ENCODE peak calls at places on chromosomes 11 and 22, in seven cellular contexts. One of them, this sample, is unnamed.

GRCh38 chr11:96228472-96228871 is 114.5 kb downstream of the MAML2 start:
- DNase-seq in uterus: peak; percentile 67
- DNase-seq in cardiac muscle cell: peak; percentile 96
- DNase-seq in naive thymus-derived CD4-positive, alpha-beta T cell: no peak
- DNase-seq in fibroblast of lung: peak; percentile 93
- DNase-seq in mesenchymal stem cell: peak; percentile 95
- DNase-seq in pancreas: no peak
- DNase-seq in this sample: peak; percentile 79

GRCh38 chr11:2999464-2999998 is 7.4 kb upstream of the NAP1L4 start:
- DNase-seq in naive thymus-derived CD4-positive, alpha-beta T cell: no peak
- DNase-seq in pancreas: peak; percentile 28
- DNase-seq in fibroblast of lung: no peak
- DNase-seq in mesenchymal stem cell: no peak
- DNase-seq in uterus: no peak
- DNase-seq in cardiac muscle cell: no peak
- DNase-seq in this sample: no peak

GRCh38 chr11:19389787-19390303 is 149.1 kb upstream of the E2F8 start:
- DNase-seq in cardiac muscle cell: no peak
- DNase-seq in uterus: no peak
- DNase-seq in pancreas: no peak
- DNase-seq in mesenchymal stem cell: peak; percentile 65
- DNase-seq in fibroblast of lung: peak; percentile 85
- DNase-seq in naive thymus-derived CD4-positive, alpha-beta T cell: no peak
- DNase-seq in this sample: no peak

GRCh38 chr11:71249301-71249700 is 3.1 kb downstream of the SHANK2 start:
- DNase-seq in uterus: no peak
- DNase-seq in mesenchymal stem cell: no peak
- DNase-seq in pancreas: peak; percentile 32
- DNase-seq in fibroblast of lung: no peak
- DNase-seq in cardiac muscle cell: no peak
- DNase-seq in naive thymus-derived CD4-positive, alpha-beta T cell: no peak
- DNase-seq in this sample: no peak

GRCh38 chr11:121582296-121582695 is 129.5 kb upstream of the SORL1-AS1 start:
- DNase-seq in mesenchymal stem cell: peak; percentile 36
- DNase-seq in fibroblast of lung: no peak
- DNase-seq in naive thymus-derived CD4-positive, alpha-beta T cell: no peak
- DNase-seq in pancreas: no peak
- DNase-seq in cardiac muscle cell: no peak
- DNase-seq in uterus: no peak
- DNase-seq in this sample: no peak

GRCh38 chr22:26502688-26503561 is 9.3 kb downstream of the TFIP11 start:
- DNase-seq in cardiac muscle cell: peak; percentile 60
- DNase-seq in uterus: no peak
- DNase-seq in mesenchymal stem cell: peak; percentile 68
- DNase-seq in fibroblast of lung: peak; percentile 57
- DNase-seq in naive thymus-derived CD4-positive, alpha-beta T cell: peak; percentile 41
- DNase-seq in pancreas: no peak
- DNase-seq in this sample: peak; percentile 63

GRCh38 chr22:38834991-38835390 is 8.8 kb downstream of the NPTXR start:
- DNase-seq in mesenchymal stem cell: no peak
- DNase-seq in cardiac muscle cell: no peak
- DNase-seq in fibroblast of lung: no peak
- DNase-seq in pancreas: no peak
- DNase-seq in naive thymus-derived CD4-positive, alpha-beta T cell: no peak
- DNase-seq in uterus: no peak
- DNase-seq in this sample: no peak

GRCh38 chr22:23212061-23213030 is 32.0 kb downstream of the BCR start:
- DNase-seq in fibroblast of lung: no peak
- DNase-seq in pancreas: peak; percentile 30
- DNase-seq in cardiac muscle cell: no peak
- DNase-seq in mesenchymal stem cell: no peak
- DNase-seq in uterus: no peak
- DNase-seq in naive thymus-derived CD4-positive, alpha-beta T cell: no peak
- DNase-seq in this sample: peak; percentile 12

GRCh38 chr22:17201285-17201945 is 17.8 kb downstream of the ADA2 start:
- DNase-seq in pancreas: no peak
- DNase-seq in cardiac muscle cell: peak; percentile 44
- DNase-seq in mesenchymal stem cell: peak; percentile 9
- DNase-seq in fibroblast of lung: peak; percentile 47
- DNase-seq in uterus: no peak
- DNase-seq in naive thymus-derived CD4-positive, alpha-beta T cell: no peak
- DNase-seq in this sample: no peak
- H3K27ac ChIP-seq in pancreas: no peak overlapping the region
- H3K27ac ChIP-seq in cardiac muscle cell: no peak overlapping the region
- H3K27ac ChIP-seq in mesenchymal stem cell: no peak overlapping the region
- H3K27ac ChIP-seq in fibroblast of lung: no peak overlapping the region
- H3K27ac ChIP-seq in uterus: no peak overlapping the region
- H3K27ac ChIP-seq in naive thymus-derived CD4-positive, alpha-beta T cell: no peak overlapping the region
- H3K27ac ChIP-seq in this sample: no peak overlapping the region

DNA sequence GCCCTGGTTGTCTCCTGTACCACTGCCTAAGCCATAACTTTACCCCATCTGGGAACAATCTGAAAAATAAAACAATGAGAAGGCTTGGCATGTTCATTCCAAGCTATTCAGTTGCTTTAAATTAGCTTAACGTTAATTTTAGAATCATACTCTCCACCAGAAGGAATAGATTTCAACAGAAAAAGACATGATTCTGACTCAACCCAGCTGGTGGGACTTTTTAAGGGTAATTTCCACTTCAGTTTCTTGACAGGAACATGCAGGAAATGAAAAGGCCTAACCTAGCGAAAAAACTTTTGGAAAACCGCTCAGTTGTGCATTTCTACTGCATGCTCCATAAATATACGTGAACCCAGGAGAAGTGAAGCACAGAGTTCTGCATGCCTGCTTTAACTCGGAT is 7.9 kb downstream of the SF3A1 start:
- DNase-seq in uterus: no peak
- DNase-seq in mesenchymal stem cell: no peak
- DNase-seq in naive thymus-derived CD4-positive, alpha-beta T cell: no peak
- DNase-seq in pancreas: no peak
- DNase-seq in cardiac muscle cell: no peak
- DNase-seq in fibroblast of lung: peak; percentile 42
- DNase-seq in this sample: no peak
- H3K27me3 ChIP-seq in uterus: no peaks in the 10 kb centered on the region
- H3K27me3 ChIP-seq in mesenchymal stem cell: no peaks in the 10 kb centered on the region
- H3K27me3 ChIP-seq in naive thymus-derived CD4-positive, alpha-beta T cell: no peaks in the 10 kb centered on the region
- H3K27me3 ChIP-seq in pancreas: no peaks in the 10 kb centered on the region
- H3K27me3 ChIP-seq in cardiac muscle cell: no peaks in the 10 kb centered on the region
- H3K27me3 ChIP-seq in fibroblast of lung: no peaks in the 10 kb centered on the region
- H3K27me3 ChIP-seq in this sample: no peaks in the 10 kb centered on the region

GRCh38 chr11:124829986-124830385 is 29.8 kb upstream of the MSANTD2 start:
- DNase-seq in pancreas: no peak
- DNase-seq in naive thymus-derived CD4-positive, alpha-beta T cell: no peak
- DNase-seq in cardiac muscle cell: peak; percentile 55
- DNase-seq in fibroblast of lung: peak; percentile 30
- DNase-seq in mesenchymal stem cell: no peak
- DNase-seq in uterus: no peak
- DNase-seq in this sample: no peak

GRCh38 chr11:124830749-124831148 is 30.5 kb upstream of the MSANTD2 start:
- DNase-seq in naive thymus-derived CD4-positive, alpha-beta T cell: no peak
- DNase-seq in mesenchymal stem cell: no peak
- DNase-seq in cardiac muscle cell: no peak
- DNase-seq in uterus: no peak
- DNase-seq in fibroblast of lung: no peak
- DNase-seq in pancreas: no peak
- DNase-seq in this sample: no peak

GRCh38 chr11:124823512-124824376 is 23.5 kb upstream of the MSANTD2 start:
- DNase-seq in uterus: no peak
- DNase-seq in pancreas: no peak
- DNase-seq in fibroblast of lung: peak; percentile 17
- DNase-seq in mesenchymal stem cell: peak; percentile 49
- DNase-seq in naive thymus-derived CD4-positive, alpha-beta T cell: no peak
- DNase-seq in cardiac muscle cell: no peak
- DNase-seq in this sample: no peak

GRCh38 chr11:124825876-124826275 is 25.7 kb upstream of the MSANTD2 start:
- DNase-seq in mesenchymal stem cell: no peak
- DNase-seq in uterus: no peak
- DNase-seq in fibroblast of lung: no peak
- DNase-seq in pancreas: no peak
- DNase-seq in naive thymus-derived CD4-positive, alpha-beta T cell: no peak
- DNase-seq in cardiac muscle cell: no peak
- DNase-seq in this sample: no peak
- H3K4me1 ChIP-seq in mesenchymal stem cell: no peaks in the 10 kb centered on the region
- H3K4me1 ChIP-seq in uterus: no peaks in the 10 kb centered on the region
- H3K4me1 ChIP-seq in fibroblast of lung: no peaks in the 10 kb centered on the region
- H3K4me1 ChIP-seq in pancreas: no peaks in the 10 kb centered on the region
- H3K4me1 ChIP-seq in naive thymus-derived CD4-positive, alpha-beta T cell: no peaks in the 10 kb centered on the region
- H3K4me1 ChIP-seq in cardiac muscle cell: no peaks in the 10 kb centered on the region
- H3K4me1 ChIP-seq in this sample: no peaks in the 10 kb centered on the region

GRCh38 chr11:10746871-10747270 is 4.2 kb upstream of the CTR9 start:
- DNase-seq in uterus: no peak
- DNase-seq in mesenchymal stem cell: no peak
- DNase-seq in fibroblast of lung: no peak
- DNase-seq in pancreas: no peak
- DNase-seq in cardiac muscle cell: no peak
- DNase-seq in naive thymus-derived CD4-positive, alpha-beta T cell: no peak
- DNase-seq in this sample: no peak

GRCh38 chr11:10743354-10744035 is 7.6 kb upstream of the CTR9 start:
- DNase-seq in fibroblast of lung: no peak
- DNase-seq in cardiac muscle cell: no peak
- DNase-seq in naive thymus-derived CD4-positive, alpha-beta T cell: no peak
- DNase-seq in uterus: no peak
- DNase-seq in pancreas: no peak
- DNase-seq in mesenchymal stem cell: no peak
- DNase-seq in this sample: no peak

GRCh38 chr11:10747733-10748132 is 3.3 kb upstream of the CTR9 start:
- DNase-seq in cardiac muscle cell: no peak
- DNase-seq in fibroblast of lung: no peak
- DNase-seq in uterus: no peak
- DNase-seq in mesenchymal stem cell: no peak
- DNase-seq in pancreas: no peak
- DNase-seq in naive thymus-derived CD4-positive, alpha-beta T cell: no peak
- DNase-seq in this sample: no peak

GRCh38 chr11:10744206-10744605 is 6.8 kb upstream of the CTR9 start:
- DNase-seq in cardiac muscle cell: no peak
- DNase-seq in uterus: no peak
- DNase-seq in fibroblast of lung: no peak
- DNase-seq in pancreas: no peak
- DNase-seq in naive thymus-derived CD4-positive, alpha-beta T cell: no peak
- DNase-seq in mesenchymal stem cell: no peak
- DNase-seq in this sample: no peak

GRCh38 chr11:10742460-10743208 is 8.4 kb upstream of the CTR9 start:
- DNase-seq in fibroblast of lung: peak; percentile 77
- DNase-seq in mesenchymal stem cell: peak; percentile 72
- DNase-seq in pancreas: no peak
- DNase-seq in naive thymus-derived CD4-positive, alpha-beta T cell: peak; percentile 47
- DNase-seq in cardiac muscle cell: peak; percentile 33
- DNase-seq in uterus: peak; percentile 33
- DNase-seq in this sample: no peak
- H3K27ac ChIP-seq in fibroblast of lung: no peak overlapping the region
- H3K27ac ChIP-seq in mesenchymal stem cell: no peak overlapping the region
- H3K27ac ChIP-seq in pancreas: no peak overlapping the region
- H3K27ac ChIP-seq in naive thymus-derived CD4-positive, alpha-beta T cell: no peak overlapping the region
- H3K27ac ChIP-seq in cardiac muscle cell: no peak overlapping the region
- H3K27ac ChIP-seq in uterus: peak overlapping the region; percentile 74
- H3K27ac ChIP-seq in this sample: no peak overlapping the region

GRCh38 chr22:30275625-30276024 is 9.0 kb upstream of the OSM start:
- DNase-seq in mesenchymal stem cell: no peak
- DNase-seq in cardiac muscle cell: no peak
- DNase-seq in uterus: no peak
- DNase-seq in naive thymus-derived CD4-positive, alpha-beta T cell: peak; percentile 49
- DNase-seq in pancreas: no peak
- DNase-seq in fibroblast of lung: no peak
- DNase-seq in this sample: no peak

GRCh38 chr22:30273196-30273595 is 6.5 kb upstream of the OSM start:
- DNase-seq in fibroblast of lung: no peak
- DNase-seq in uterus: no peak
- DNase-seq in cardiac muscle cell: no peak
- DNase-seq in pancreas: no peak
- DNase-seq in naive thymus-derived CD4-positive, alpha-beta T cell: no peak
- DNase-seq in mesenchymal stem cell: no peak
- DNase-seq in this sample: no peak

GRCh38 chr22:30270841-30271240 is 4.2 kb upstream of the OSM start:
- DNase-seq in uterus: no peak
- DNase-seq in cardiac muscle cell: peak; percentile 88
- DNase-seq in pancreas: no peak
- DNase-seq in fibroblast of lung: peak; percentile 79
- DNase-seq in naive thymus-derived CD4-positive, alpha-beta T cell: no peak
- DNase-seq in mesenchymal stem cell: peak; percentile 66
- DNase-seq in this sample: peak; percentile 83

GRCh38 chr22:30274061-30274812 is 7.6 kb upstream of the OSM start:
- DNase-seq in naive thymus-derived CD4-positive, alpha-beta T cell: no peak
- DNase-seq in cardiac muscle cell: no peak
- DNase-seq in fibroblast of lung: no peak
- DNase-seq in uterus: no peak
- DNase-seq in mesenchymal stem cell: no peak
- DNase-seq in pancreas: no peak
- DNase-seq in this sample: no peak

DNA sequence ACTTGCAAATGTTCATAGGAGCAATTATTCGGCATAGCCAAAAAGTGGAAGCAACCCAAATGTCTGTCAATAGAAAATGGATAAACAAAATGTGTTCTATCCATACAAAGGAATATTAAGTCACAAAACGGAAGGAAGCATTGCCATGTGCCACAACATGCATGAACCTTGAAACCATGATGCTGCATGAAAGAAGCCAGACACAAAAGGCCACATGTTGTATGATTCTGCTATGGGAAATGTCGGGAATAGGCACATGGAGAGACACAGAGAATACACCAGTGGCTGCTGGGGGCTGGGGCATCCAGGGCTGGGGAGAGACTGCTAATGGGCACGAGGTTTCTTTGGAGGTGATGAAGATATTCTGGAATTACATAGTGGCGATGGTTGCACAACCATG is 6.1 kb upstream of the OSM start:
- DNase-seq in pancreas: no peak
- DNase-seq in cardiac muscle cell: no peak
- DNase-seq in mesenchymal stem cell: no peak
- DNase-seq in uterus: no peak
- DNase-seq in fibroblast of lung: no peak
- DNase-seq in naive thymus-derived CD4-positive, alpha-beta T cell: no peak
- DNase-seq in this sample: no peak
- H3K27me3 ChIP-seq in pancreas: no peaks in the 10 kb centered on the region
- H3K27me3 ChIP-seq in cardiac muscle cell: no peaks in the 10 kb centered on the region
- H3K27me3 ChIP-seq in mesenchymal stem cell: no peaks in the 10 kb centered on the region
- H3K27me3 ChIP-seq in uterus: no peaks in the 10 kb centered on the region
- H3K27me3 ChIP-seq in fibroblast of lung: no peaks in the 10 kb centered on the region
- H3K27me3 ChIP-seq in naive thymus-derived CD4-positive, alpha-beta T cell: no peaks in the 10 kb centered on the region
- H3K27me3 ChIP-seq in this sample: no peaks in the 10 kb centered on the region

This sample was measured in right cardiac atrium.